ENCODE peak calls at places on chromosomes 5 and 9, in seven cellular contexts. D is SK-MEL-5; G is bronchial epithelial cell; W is pancreas; S is GM12891; X is stimulated activated CD4-positive, alpha-beta T cell treated with anti-CD3 and anti-CD28 coated beads, TNF-alpha, amount 100 ng/mL, for 1 hour; N is NCI-H146. A is an unnamed sample.

GRCh38 chr5:180330810-180331646 is 22.1 kb downstream of the GFPT2 start:
- DNase-seq in N (no peak), W (no peak), G (peak), S (no peak), X (no peak), D (no peak), A (no peak)

GRCh38 chr9:18707078-18707477 is 233.1 kb downstream of the ADAMTSL1 start:
- DNase-seq in D (no peak), W (no peak), S (no peak), X (no peak), G (no peak), N (peak), A (no peak)

GRCh38 chr9:91338681-91339080 is 23.0 kb downstream of the AUH start:
- DNase-seq in X (no peak), S (no peak), G (no peak), W (no peak), N (no peak), D (no peak), A (no peak)

GRCh38 chr5:140590861-140591260 is 26.2 kb downstream of the SLC35A4 start:
- DNase-seq in D (no peak), G (peak), W (no peak), X (no peak), N (no peak), S (no peak), A (no peak)

GRCh38 chr9:35618325-35618727 is at the start of gene CD72:
- DNase-seq in X (no peak), N (no peak), G (no peak), S (no peak), D (no peak), W (no peak), A (no peak)

GRCh38 chr9:93501406-93501805 is 48.0 kb upstream of the FAM120AOS start:
- DNase-seq in X (no peak), W (no peak), G (peak), D (no peak), S (no peak), N (no peak), A (no peak)

GRCh38 chr5:135489466-135490244 is 37.5 kb upstream of the TIFAB start:
- DNase-seq in D (no peak), S (no peak), N (peak), W (no peak), G (no peak), X (no peak), A (no peak)

GRCh38 chr5:153802419-153802818 is 236.3 kb downstream of the FAM114A2 start:
- DNase-seq in W (no peak), S (no peak), N (no peak), G (no peak), D (no peak), X (no peak), A (no peak)

GRCh38 chr5:161507591-161507990 is 38.9 kb downstream of the GABRB2 start:
- DNase-seq in D (no peak), S (no peak), X (no peak), N (no peak), G (peak), W (no peak), A (no peak)

GRCh38 chr9:7178729-7179128 is 421.0 kb downstream of the KDM4C start:
- DNase-seq in S (no peak), W (no peak), D (no peak), G (no peak), X (no peak), N (no peak), A (no peak)

GRCh38 chr9:92035687-92036410 is 79.4 kb downstream of the SPTLC1 start:
- DNase-seq in X (no peak), S (no peak), D (no peak), W (no peak), G (no peak), N (no peak), A (no peak)

GRCh38 chr5:159956074-159956473 is 39.8 kb downstream of the ADRA1B start:
- DNase-seq in G (no peak), W (no peak), D (no peak), S (no peak), N (no peak), X (no peak), A (no peak)

GRCh38 chr9:36317766-36318165 is 59.5 kb upstream of the GNE start:
- DNase-seq in D (peak), S (no peak), W (peak), X (no peak), G (peak), N (peak), A (peak)